ENCODE peak calls at places on chromosome 2, in ten cellular contexts. Z, F, A, K, L, B, E, W, I and M are unnamed samples.
A peak's percentile ranks its signal among the peaks of the same experiment; 100 is the strongest.

GRCh38 chr2:224025874-224026273 is 13.2 kb downstream of the SERPINE2 start:
- DNase-seq in Z (no peak), W (no peak), B (no peak), A (peak; percentile 66), L (no peak), I (peak; percentile 95), E (no peak), K (no peak), F (peak; percentile 48), M (peak; percentile 76)

GRCh38 chr2:198966269-198966668 is 491.5 kb downstream of the SATB2 start:
- DNase-seq in Z (no peak), F (no peak), B (no peak), K (no peak), I (no peak), L (no peak), A (no peak), W (no peak), E (no peak), M (no peak)

GRCh38 chr2:27959496-27959895 is 69.0 kb downstream of the BABAM2 start:
- DNase-seq in Z (peak; percentile 75), A (no peak), B (peak; percentile 70), I (peak; percentile 90), K (peak; percentile 77), W (no peak), F (no peak), E (peak; percentile 49), L (peak; percentile 55), M (no peak)

GRCh38 chr2:100741880-100742814 is 77.8 kb upstream of the NPAS2 start:
- DNase-seq in L (peak; percentile 99), F (no peak), B (no peak), A (no peak), W (no peak), K (peak; percentile 91), I (no peak), E (peak; percentile 71), Z (peak; percentile 99), M (no peak)

GRCh38 chr2:228417526-228417925 is 236.0 kb upstream of the SPHKAP start:
- DNase-seq in Z (peak; percentile 3), W (no peak), E (no peak), I (no peak), F (no peak), A (no peak), L (no peak), B (no peak), K (no peak), M (no peak)

GRCh38 chr2:157691695-157692094 is 63.0 kb upstream of the ACVR1C start:
- DNase-seq in W (no peak), B (no peak), F (no peak), L (peak; percentile 35), I (no peak), K (no peak), Z (no peak), E (no peak), A (no peak), M (no peak)

GRCh38 chr2:69466728-69467127 is 29.5 kb upstream of the NFU1 start:
- DNase-seq in A (no peak), B (no peak), Z (peak; percentile 26), F (no peak), L (no peak), K (peak; percentile 4), W (no peak), I (no peak), E (no peak), M (no peak)

GRCh38 chr2:241569831-241570281 is 11.3 kb downstream of the BOK start:
- DNase-seq in B (peak; percentile 29), A (no peak), W (peak; percentile 54), I (no peak), Z (no peak), F (no peak), E (no peak), L (no peak), K (no peak), M (no peak)

GRCh38 chr2:179201884-179202283 is 62.7 kb downstream of the SESTD1 start:
- DNase-seq in I (peak; percentile 23), K (no peak), F (no peak), A (no peak), E (no peak), B (no peak), L (peak; percentile 38), W (no peak), Z (peak; percentile 70), M (no peak)

DNA sequence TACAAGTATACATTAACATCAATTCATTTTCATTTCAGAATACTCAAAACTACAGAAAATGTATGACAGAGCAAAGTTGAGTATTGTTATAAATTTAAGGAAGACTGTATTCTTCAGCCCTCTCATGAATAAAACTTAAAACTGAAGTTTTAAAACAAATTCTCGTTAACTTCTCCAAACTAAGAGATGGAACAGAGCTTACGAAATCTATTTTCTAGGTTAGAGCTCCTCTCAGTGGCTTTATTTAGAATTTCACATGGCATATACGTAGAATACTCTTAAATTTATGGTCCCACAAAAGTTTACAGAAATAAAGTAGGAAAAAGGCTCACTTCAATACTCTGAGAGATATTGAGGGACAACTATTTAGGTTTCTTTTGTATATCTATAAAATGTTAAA is 612.1 kb downstream of the KCNJ3 start:
- DNase-seq in L (peak; percentile 48), W (no peak), K (no peak), I (peak; percentile 54), E (no peak), B (no peak), F (no peak), Z (peak; percentile 40), A (no peak), M (peak; percentile 44)
- TF ChIP-seq CTCF in L (peak; percentile 35), W (peak; percentile 41), K (peak; percentile 21), I (no peak), E (no peak), B (peak; percentile 59), F (no peak), Z (peak; percentile 41), A (peak; percentile 36), M (peak; percentile 27)

GRCh38 chr2:200479617-200480292 is 30.1 kb downstream of the KCTD18 start:
- DNase-seq in K (peak; percentile 69), B (no peak), L (peak; percentile 85), A (no peak), E (no peak), I (no peak), W (no peak), Z (peak; percentile 87), F (no peak), M (no peak)

GRCh38 chr2:200475795-200476194 is 34.1 kb downstream of the KCTD18 start:
- DNase-seq in K (no peak), W (no peak), I (no peak), E (no peak), B (no peak), A (no peak), F (no peak), L (no peak), Z (no peak), M (no peak)

GRCh38 chr2:200476836-200477235 is 33.0 kb downstream of the KCTD18 start:
- DNase-seq in Z (no peak), W (no peak), L (no peak), F (no peak), E (no peak), I (no peak), K (no peak), B (no peak), A (no peak), M (no peak)

GRCh38 chr2:200482194-200482593 is 27.7 kb downstream of the KCTD18 start:
- DNase-seq in Z (no peak), A (no peak), L (no peak), I (no peak), K (no peak), B (no peak), E (no peak), W (no peak), F (no peak), M (no peak)

GRCh38 chr2:200477667-200478121 is 32.2 kb downstream of the KCTD18 start:
- DNase-seq in B (no peak), A (no peak), Z (peak; percentile 43), L (peak; percentile 28), F (no peak), E (peak; percentile 55), W (peak; percentile 77), I (no peak), K (no peak), M (no peak)
- H3K4me3 ChIP-seq in B (no peak overlapping the region), A (no peak overlapping the region), Z (no peak overlapping the region), L (no peak overlapping the region), F (no peak overlapping the region), E (no peak overlapping the region), W (no peak overlapping the region), I (no peak overlapping the region), K (no peak overlapping the region), M (no peak overlapping the region)

GRCh38 chr2:96117701-96118588 is 1.6 kb upstream of the ADRA2B start:
- DNase-seq in E (no peak), B (no peak), F (no peak), I (no peak), L (no peak), Z (no peak), A (no peak), K (no peak), W (no peak), M (no peak)
- TF ChIP-seq CTCF in E (no peak), B (no peak), F (no peak), I (no peak), L (no peak), Z (no peak), A (peak; percentile 42), K (peak; percentile 0), W (no peak), M (peak; percentile 21)

GRCh38 chr2:120864981-120865380 is 129.3 kb downstream of the GLI2 start:
- DNase-seq in Z (peak; percentile 76), A (no peak), L (no peak), I (no peak), B (no peak), K (peak; percentile 49), F (no peak), W (peak; percentile 70), E (no peak), M (no peak)

GRCh38 chr2:120866071-120866470 is 130.4 kb downstream of the GLI2 start:
- DNase-seq in I (no peak), K (no peak), L (no peak), E (no peak), F (no peak), Z (no peak), B (no peak), A (no peak), W (peak; percentile 48), M (no peak)

GRCh38 chr2:120865656-120866055 is 130.0 kb downstream of the GLI2 start:
- DNase-seq in L (no peak), K (no peak), E (no peak), B (no peak), I (no peak), W (peak; percentile 60), A (no peak), F (no peak), Z (no peak), M (no peak)

GRCh38 chr2:120867290-120868231 is 131.9 kb downstream of the GLI2 start:
- DNase-seq in B (no peak), I (no peak), W (peak; percentile 95), Z (peak; percentile 70), L (peak; percentile 90), A (no peak), E (peak; percentile 85), K (peak; percentile 76), F (no peak), M (no peak)

DNA sequence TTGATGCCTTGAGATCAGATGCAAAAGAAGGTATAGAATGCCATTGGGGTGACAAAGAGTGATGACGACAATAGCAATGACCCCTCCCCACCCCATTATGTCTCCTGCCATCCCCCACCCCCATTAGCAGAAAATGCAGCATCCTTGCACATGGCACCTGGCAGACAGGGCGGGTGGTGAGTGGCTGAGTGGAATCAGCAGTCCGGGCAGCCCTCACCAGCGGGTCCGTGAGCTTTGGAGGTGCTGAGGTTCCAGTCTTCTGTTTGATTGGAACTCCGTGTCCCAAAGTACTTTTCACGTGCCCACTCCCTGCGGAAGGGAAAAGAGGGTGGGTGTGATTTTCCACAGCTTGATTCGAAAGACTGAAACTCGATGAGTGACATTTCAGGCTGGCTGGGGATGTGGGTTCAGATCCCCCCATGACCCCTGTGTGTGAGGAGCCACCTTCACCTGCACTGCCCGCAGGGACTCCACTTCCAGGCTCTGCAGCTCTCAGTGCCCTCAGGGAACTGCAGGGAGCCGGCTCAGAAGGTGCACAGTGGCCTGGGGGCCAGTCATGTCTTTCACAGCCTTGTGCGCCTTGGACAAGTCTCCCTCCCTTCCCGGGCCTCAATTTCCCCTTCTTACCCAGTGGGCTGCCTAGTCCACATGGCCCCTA is 130.9 kb downstream of the GLI2 start:
- DNase-seq in K (no peak), B (no peak), I (no peak), F (no peak), L (no peak), A (no peak), Z (no peak), W (no peak), E (no peak), M (no peak)
- H3K4me3 ChIP-seq in K (peak overlapping the region; percentile 54), B (no peak overlapping the region), I (no peak overlapping the region), F (no peak overlapping the region), L (peak overlapping the region; percentile 5), A (no peak overlapping the region), Z (peak overlapping the region; percentile 28), W (peak overlapping the region; percentile 48), E (peak overlapping the region; percentile 37), M (no peak overlapping the region)